ENCODE peak calls at places on chromosome 1, in five cellular contexts. One of them, this sample, is unnamed.

GRCh38 chr1:167442142-167442848 is 76.0 kb downstream of the CD247 start:
- DNase-seq in AG20443: peak
- DNase-seq in aorta: peak
- DNase-seq in stimulated activated CD8-positive, alpha-beta memory T cell treated with anti-CD3 and anti-CD28 coated beads, Interleukin-15, amount 100 ng/mL, for 1 hour: peak
- DNase-seq in mesendoderm: peak
- DNase-seq in this sample: peak

GRCh38 chr1:21255284-21255942 is 34.9 kb downstream of the ECE1 start:
- DNase-seq in AG20443: peak
- DNase-seq in aorta: peak
- DNase-seq in stimulated activated CD8-positive, alpha-beta memory T cell treated with anti-CD3 and anti-CD28 coated beads, Interleukin-15, amount 100 ng/mL, for 1 hour: peak
- DNase-seq in mesendoderm: peak
- DNase-seq in this sample: peak

GRCh38 chr1:45010855-45011811 is at the start of gene HECTD3:
- DNase-seq in AG20443: peak
- DNase-seq in aorta: peak
- DNase-seq in stimulated activated CD8-positive, alpha-beta memory T cell treated with anti-CD3 and anti-CD28 coated beads, Interleukin-15, amount 100 ng/mL, for 1 hour: peak
- DNase-seq in mesendoderm: peak
- DNase-seq in this sample: peak

GRCh38 chr1:46802081-46802480 is 3.2 kb downstream of the CYP4B1 start:
- DNase-seq in AG20443: no peak
- DNase-seq in aorta: no peak
- DNase-seq in stimulated activated CD8-positive, alpha-beta memory T cell treated with anti-CD3 and anti-CD28 coated beads, Interleukin-15, amount 100 ng/mL, for 1 hour: no peak
- DNase-seq in mesendoderm: no peak
- DNase-seq in this sample: no peak

GRCh38 chr1:243354511-243355153 is 98.8 kb downstream of the SDCCAG8 start:
- DNase-seq in AG20443: peak
- DNase-seq in aorta: no peak
- DNase-seq in stimulated activated CD8-positive, alpha-beta memory T cell treated with anti-CD3 and anti-CD28 coated beads, Interleukin-15, amount 100 ng/mL, for 1 hour: no peak
- DNase-seq in mesendoderm: no peak
- DNase-seq in this sample: no peak

GRCh38 chr1:89589515-89589914 is 43.4 kb upstream of the LRRC8C start:
- DNase-seq in AG20443: no peak
- DNase-seq in aorta: no peak
- DNase-seq in stimulated activated CD8-positive, alpha-beta memory T cell treated with anti-CD3 and anti-CD28 coated beads, Interleukin-15, amount 100 ng/mL, for 1 hour: no peak
- DNase-seq in mesendoderm: no peak
- DNase-seq in this sample: no peak

GRCh38 chr1:92701147-92701546 is 83.8 kb downstream of the EVI5 start:
- DNase-seq in AG20443: peak
- DNase-seq in aorta: no peak
- DNase-seq in stimulated activated CD8-positive, alpha-beta memory T cell treated with anti-CD3 and anti-CD28 coated beads, Interleukin-15, amount 100 ng/mL, for 1 hour: no peak
- DNase-seq in mesendoderm: peak
- DNase-seq in this sample: no peak

GRCh38 chr1:29949676-29950075 is 713.4 kb downstream of the PTPRU start:
- DNase-seq in AG20443: no peak
- DNase-seq in aorta: no peak
- DNase-seq in stimulated activated CD8-positive, alpha-beta memory T cell treated with anti-CD3 and anti-CD28 coated beads, Interleukin-15, amount 100 ng/mL, for 1 hour: no peak
- DNase-seq in mesendoderm: no peak
- DNase-seq in this sample: no peak

GRCh38 chr1:18300376-18300775 is 180.4 kb upstream of the KLHDC7A start:
- DNase-seq in AG20443: no peak
- DNase-seq in aorta: no peak
- DNase-seq in stimulated activated CD8-positive, alpha-beta memory T cell treated with anti-CD3 and anti-CD28 coated beads, Interleukin-15, amount 100 ng/mL, for 1 hour: no peak
- DNase-seq in mesendoderm: peak
- DNase-seq in this sample: no peak

GRCh38 chr1:227934476-227935313 is 13.0 kb downstream of the WNT9A start:
- DNase-seq in AG20443: peak
- DNase-seq in aorta: peak
- DNase-seq in stimulated activated CD8-positive, alpha-beta memory T cell treated with anti-CD3 and anti-CD28 coated beads, Interleukin-15, amount 100 ng/mL, for 1 hour: no peak
- DNase-seq in mesendoderm: peak
- DNase-seq in this sample: no peak

GRCh38 chr1:169105434-169106094 is 926 bp upstream of the ATP1B1 start:
- DNase-seq in AG20443: peak
- DNase-seq in aorta: peak
- DNase-seq in stimulated activated CD8-positive, alpha-beta memory T cell treated with anti-CD3 and anti-CD28 coated beads, Interleukin-15, amount 100 ng/mL, for 1 hour: no peak
- DNase-seq in mesendoderm: peak
- DNase-seq in this sample: peak

GRCh38 chr1:202703191-202703590 is 7.1 kb downstream of the SYT2 start:
- DNase-seq in AG20443: no peak
- DNase-seq in aorta: no peak
- DNase-seq in stimulated activated CD8-positive, alpha-beta memory T cell treated with anti-CD3 and anti-CD28 coated beads, Interleukin-15, amount 100 ng/mL, for 1 hour: no peak
- DNase-seq in mesendoderm: no peak
- DNase-seq in this sample: no peak

GRCh38 chr1:164716992-164717703 is 158.2 kb downstream of the PBX1 start:
- DNase-seq in AG20443: peak
- DNase-seq in aorta: no peak
- DNase-seq in stimulated activated CD8-positive, alpha-beta memory T cell treated with anti-CD3 and anti-CD28 coated beads, Interleukin-15, amount 100 ng/mL, for 1 hour: no peak
- DNase-seq in mesendoderm: no peak
- DNase-seq in this sample: no peak

GRCh38 chr1:28582248-28582615 is 9.8 kb upstream of the RAB42 start:
- DNase-seq in AG20443: peak
- DNase-seq in aorta: no peak
- DNase-seq in stimulated activated CD8-positive, alpha-beta memory T cell treated with anti-CD3 and anti-CD28 coated beads, Interleukin-15, amount 100 ng/mL, for 1 hour: no peak
- DNase-seq in mesendoderm: no peak
- DNase-seq in this sample: no peak

GRCh38 chr1:233033366-233033765 is 83.0 kb downstream of the NTPCR start:
- DNase-seq in AG20443: peak
- DNase-seq in aorta: no peak
- DNase-seq in stimulated activated CD8-positive, alpha-beta memory T cell treated with anti-CD3 and anti-CD28 coated beads, Interleukin-15, amount 100 ng/mL, for 1 hour: no peak
- DNase-seq in mesendoderm: no peak
- DNase-seq in this sample: no peak

GRCh38 chr1:206479164-206480125 is 9.2 kb downstream of the IKBKE start:
- DNase-seq in AG20443: peak
- DNase-seq in aorta: peak
- DNase-seq in stimulated activated CD8-positive, alpha-beta memory T cell treated with anti-CD3 and anti-CD28 coated beads, Interleukin-15, amount 100 ng/mL, for 1 hour: peak
- DNase-seq in mesendoderm: peak
- DNase-seq in this sample: peak

GRCh38 chr1:32115496-32115895 is 7.6 kb downstream of the KPNA6 start:
- DNase-seq in AG20443: no peak
- DNase-seq in aorta: no peak
- DNase-seq in stimulated activated CD8-positive, alpha-beta memory T cell treated with anti-CD3 and anti-CD28 coated beads, Interleukin-15, amount 100 ng/mL, for 1 hour: no peak
- DNase-seq in mesendoderm: no peak
- DNase-seq in this sample: no peak

GRCh38 chr1:1173793-1174415 is at the start of gene TTLL10:
- DNase-seq in AG20443: no peak
- DNase-seq in aorta: peak
- DNase-seq in stimulated activated CD8-positive, alpha-beta memory T cell treated with anti-CD3 and anti-CD28 coated beads, Interleukin-15, amount 100 ng/mL, for 1 hour: peak
- DNase-seq in mesendoderm: peak
- DNase-seq in this sample: no peak

GRCh38 chr1:86753700-86754099 is 49.3 kb downstream of the SH3GLB1 start:
- DNase-seq in AG20443: no peak
- DNase-seq in aorta: no peak
- DNase-seq in stimulated activated CD8-positive, alpha-beta memory T cell treated with anti-CD3 and anti-CD28 coated beads, Interleukin-15, amount 100 ng/mL, for 1 hour: no peak
- DNase-seq in mesendoderm: peak
- DNase-seq in this sample: peak

GRCh38 chr1:27577504-27578188 is 26.3 kb downstream of the AHDC1 start:
- DNase-seq in AG20443: no peak
- DNase-seq in aorta: no peak
- DNase-seq in stimulated activated CD8-positive, alpha-beta memory T cell treated with anti-CD3 and anti-CD28 coated beads, Interleukin-15, amount 100 ng/mL, for 1 hour: no peak
- DNase-seq in mesendoderm: no peak
- DNase-seq in this sample: no peak

GRCh38 chr1:8860738-8861516 is 17.6 kb downstream of the ENO1 start:
- DNase-seq in AG20443: no peak
- DNase-seq in aorta: no peak
- DNase-seq in stimulated activated CD8-positive, alpha-beta memory T cell treated with anti-CD3 and anti-CD28 coated beads, Interleukin-15, amount 100 ng/mL, for 1 hour: no peak
- DNase-seq in mesendoderm: no peak
- DNase-seq in this sample: no peak

GRCh38 chr1:182841368-182841988 is 2.3 kb downstream of the DHX9 start:
- DNase-seq in AG20443: peak
- DNase-seq in aorta: no peak
- DNase-seq in stimulated activated CD8-positive, alpha-beta memory T cell treated with anti-CD3 and anti-CD28 coated beads, Interleukin-15, amount 100 ng/mL, for 1 hour: no peak
- DNase-seq in mesendoderm: peak
- DNase-seq in this sample: no peak

GRCh38 chr1:39409055-39409816 is 82.2 kb upstream of the BMP8A start:
- DNase-seq in AG20443: peak
- DNase-seq in aorta: peak
- DNase-seq in stimulated activated CD8-positive, alpha-beta memory T cell treated with anti-CD3 and anti-CD28 coated beads, Interleukin-15, amount 100 ng/mL, for 1 hour: no peak
- DNase-seq in mesendoderm: peak
- DNase-seq in this sample: peak

GRCh38 chr1:204190212-204191211 is 5.8 kb downstream of the KISS1 start:
- DNase-seq in AG20443: peak
- DNase-seq in aorta: no peak
- DNase-seq in stimulated activated CD8-positive, alpha-beta memory T cell treated with anti-CD3 and anti-CD28 coated beads, Interleukin-15, amount 100 ng/mL, for 1 hour: no peak
- DNase-seq in mesendoderm: no peak
- DNase-seq in this sample: no peak

GRCh38 chr1:29875557-29876028 is 639.3 kb downstream of the PTPRU start:
- DNase-seq in AG20443: no peak
- DNase-seq in aorta: no peak
- DNase-seq in stimulated activated CD8-positive, alpha-beta memory T cell treated with anti-CD3 and anti-CD28 coated beads, Interleukin-15, amount 100 ng/mL, for 1 hour: no peak
- DNase-seq in mesendoderm: peak
- DNase-seq in this sample: peak

GRCh38 chr1:182147136-182147815 is 85.8 kb upstream of the ZNF648 start:
- DNase-seq in AG20443: no peak
- DNase-seq in aorta: no peak
- DNase-seq in stimulated activated CD8-positive, alpha-beta memory T cell treated with anti-CD3 and anti-CD28 coated beads, Interleukin-15, amount 100 ng/mL, for 1 hour: no peak
- DNase-seq in mesendoderm: no peak
- DNase-seq in this sample: no peak